ENCODE peak calls at places on chromosome 20, in six cellular contexts. W, C, J, L, A and I are unnamed samples.

GRCh38 chr20:63121749-63122405 is 94.1 kb downstream of the YTHDF1 start:
- DNase-seq in W (no peak), L (no peak), C (no peak), J (no peak), A (no peak), I (no peak)

GRCh38 chr20:11986954-11987353 is 69.3 kb downstream of the BTBD3 start:
- DNase-seq in A (no peak), L (no peak), W (no peak), J (no peak), C (no peak), I (no peak)

GRCh38 chr20:63536997-63537524 is at the start of gene PTK6:
- DNase-seq in J (no peak), L (no peak), C (no peak), A (no peak), W (no peak), I (peak; percentile 77)

GRCh38 chr20:45308078-45308778 is at the start of gene MATN4:
- DNase-seq in J (no peak), C (no peak), L (no peak), W (no peak), A (no peak), I (no peak)

GRCh38 chr20:57595041-57596030 is 24.9 kb downstream of the ZBP1 start:
- DNase-seq in W (no peak), J (no peak), C (no peak), L (no peak), A (no peak), I (no peak)

GRCh38 chr20:59207742-59208357 is 44.2 kb downstream of the ZNF831 start:
- DNase-seq in C (peak; percentile 72), A (peak; percentile 50), W (peak; percentile 54), L (peak; percentile 2), J (peak; percentile 53), I (peak; percentile 14)

GRCh38 chr20:40683221-40683893 is 5.7 kb downstream of the MAFB start:
- DNase-seq in W (no peak), J (no peak), A (no peak), L (no peak), C (no peak), I (no peak)

GRCh38 chr20:17859616-17860232 is 108.9 kb downstream of the SNX5 start:
- DNase-seq in W (no peak), L (no peak), J (no peak), C (no peak), A (no peak), I (no peak)

GRCh38 chr20:18005170-18005989 is 36.6 kb downstream of the MGME1 start:
- DNase-seq in J (no peak), W (peak; percentile 39), L (peak; percentile 66), C (no peak), A (no peak), I (no peak)

GRCh38 chr20:60361761-60362410 is 403.7 kb downstream of the CDH26 start:
- DNase-seq in W (no peak), A (no peak), C (no peak), L (no peak), J (no peak), I (no peak)

GRCh38 chr20:22763257-22763906 is 179.0 kb upstream of the FOXA2 start:
- DNase-seq in C (no peak), J (no peak), A (no peak), W (no peak), L (no peak), I (no peak)

GRCh38 chr20:64000906-64001305 is 20.0 kb downstream of the PRPF6 start:
- DNase-seq in L (no peak), J (no peak), W (no peak), C (no peak), A (no peak), I (no peak)

GRCh38 chr20:59958626-59959025 is 403 bp downstream of the CDH26 start:
- DNase-seq in J (no peak), W (no peak), A (no peak), C (no peak), L (no peak), I (no peak)

GRCh38 chr20:40892642-40893041 is 136.0 kb upstream of the TOP1 start:
- DNase-seq in W (no peak), J (no peak), A (no peak), L (no peak), C (no peak), I (no peak)

GRCh38 chr20:62723351-62723750 is 14.7 kb downstream of the NTSR1 start:
- DNase-seq in L (no peak), W (no peak), C (no peak), A (no peak), J (no peak), I (no peak)

GRCh38 chr20:51272392-51272791 is 249.5 kb upstream of the KCNG1 start:
- DNase-seq in W (no peak), C (no peak), A (no peak), J (no peak), L (no peak), I (no peak)

GRCh38 chr20:53699085-53699717 is 105.6 kb upstream of the ZNF217 start:
- DNase-seq in L (no peak), C (no peak), A (no peak), W (no peak), J (no peak), I (no peak)

GRCh38 chr20:40673442-40673841 is 15.6 kb downstream of the MAFB start:
- DNase-seq in J (no peak), W (no peak), A (no peak), L (no peak), C (no peak), I (no peak)

GRCh38 chr20:43824699-43825402 is 89.8 kb upstream of the TOX2 start:
- DNase-seq in C (no peak), J (peak; percentile 28), A (peak; percentile 77), L (peak; percentile 51), W (no peak), I (no peak)

GRCh38 chr20:49461894-49462293 is 20.6 kb downstream of the KCNB1 start:
- DNase-seq in J (no peak), W (no peak), C (no peak), A (no peak), L (no peak), I (no peak)

GRCh38 chr20:43721429-43722152 is 5.2 kb downstream of the GTSF1L start:
- DNase-seq in A (no peak), C (no peak), W (no peak), J (no peak), L (no peak), I (no peak)

GRCh38 chr20:62765432-62766070 is 30.7 kb upstream of the MRGBP start:
- DNase-seq in C (no peak), J (no peak), L (no peak), A (no peak), W (no peak), I (no peak)

GRCh38 chr20:59824711-59825562 is 108.5 kb downstream of the SYCP2 start:
- DNase-seq in L (no peak), C (no peak), A (peak; percentile 6), J (no peak), W (no peak), I (no peak)

GRCh38 chr20:50744143-50744792 is 12.9 kb downstream of the PARD6B start:
- DNase-seq in J (peak; percentile 96), W (no peak), L (no peak), A (peak; percentile 64), C (peak; percentile 76), I (no peak)

GRCh38 chr20:20780127-20780822 is 67.8 kb upstream of the RALGAPA2 start:
- DNase-seq in A (no peak), J (peak; percentile 21), L (peak; percentile 15), C (no peak), W (no peak), I (peak; percentile 99)
- TF ChIP-seq GABPA in A (no peak), J (no peak), L (no peak), C (no peak), W (no peak), I (peak; percentile 41)

DNA sequence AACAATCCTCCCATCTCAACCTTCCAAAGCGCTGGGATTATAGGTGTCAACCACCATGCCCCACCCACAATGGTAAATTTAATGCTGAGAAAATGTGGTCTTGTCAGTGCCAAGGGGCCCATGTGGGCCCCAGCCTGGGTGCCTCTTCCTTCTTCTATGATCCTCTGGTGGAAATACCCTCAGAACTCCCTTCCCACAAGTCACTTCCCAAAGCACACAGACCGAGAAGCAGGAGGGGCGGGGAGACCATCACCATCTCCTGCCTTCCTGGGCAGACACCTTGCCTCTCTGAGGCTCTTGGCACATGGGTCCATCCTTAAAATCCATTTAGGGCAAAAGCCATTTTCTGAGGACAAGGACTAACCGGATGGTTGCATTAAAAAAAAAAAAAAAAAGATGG is 59.0 kb downstream of the NOL4L start:
- DNase-seq in W (no peak), L (peak; percentile 42), A (no peak), J (no peak), C (no peak), I (no peak)
- TF ChIP-seq GABPA in W (no peak), L (no peak), A (no peak), J (no peak), C (no peak), I (no peak)

GRCh38 chr20:25338112-25339023 is 52.3 kb downstream of the ABHD12 start:
- DNase-seq in C (no peak), L (no peak), W (no peak), J (peak; percentile 87), A (no peak), I (no peak)

GRCh38 chr20:25340380-25340779 is 50.3 kb downstream of the ABHD12 start:
- DNase-seq in J (no peak), A (no peak), L (no peak), C (no peak), W (no peak), I (no peak)

GRCh38 chr20:25341716-25342680 is 48.6 kb downstream of the ABHD12 start:
- DNase-seq in J (no peak), L (no peak), A (no peak), C (no peak), W (no peak), I (no peak)

GRCh38 chr20:25336561-25337422 is 53.8 kb downstream of the ABHD12 start:
- DNase-seq in C (peak; percentile 14), W (peak; percentile 38), L (no peak), J (peak; percentile 82), A (no peak), I (peak; percentile 11)

GRCh38 chr20:25339608-25340007 is 51.0 kb downstream of the ABHD12 start:
- DNase-seq in A (no peak), C (no peak), W (no peak), J (peak; percentile 46), L (no peak), I (no peak)
- TF ChIP-seq GABPA in A (no peak), C (no peak), W (no peak), J (no peak), L (no peak), I (no peak)

DNA sequence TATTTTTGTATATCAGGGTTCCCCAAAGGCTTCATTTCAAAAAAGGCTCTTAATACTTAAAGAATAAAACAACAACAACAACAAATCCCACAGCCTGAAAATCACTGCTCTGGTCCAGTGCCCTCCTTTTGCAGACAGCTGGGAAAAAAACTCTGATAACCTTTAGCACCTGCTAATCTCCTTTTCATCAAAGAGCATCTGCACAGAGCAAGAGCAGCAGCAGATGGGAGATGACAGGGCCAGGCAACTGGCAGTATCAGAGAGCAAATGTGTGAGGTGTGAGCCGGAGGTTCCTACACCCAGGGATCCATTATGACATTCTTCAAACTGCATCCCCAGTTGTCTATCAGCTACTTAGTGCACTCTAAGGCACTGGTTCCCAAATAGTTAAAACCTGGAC is 25.7 kb downstream of the TTI1 start:
- DNase-seq in L (no peak), J (no peak), A (peak; percentile 55), C (no peak), W (no peak), I (no peak)
- TF ChIP-seq GABPA in L (no peak), J (no peak), A (no peak), C (no peak), W (no peak), I (no peak)